ENCODE peak calls at places on chromosomes 6 and 20, in six cellular contexts. C is heart right ventricle, O is right cardiac atrium, H is hypothalamus, A is heart left ventricle, X is C1 segment of cervical spinal cord. Q is an unnamed sample.

GRCh38 chr6:1255646-1256365 is 56.1 kb upstream of the FOXQ1 start:
- DNase-seq in C (no peak), O (no peak), H (no peak), A (no peak), X (no peak), Q (no peak)

GRCh38 chr6:73798592-73798991 is 102.6 kb downstream of the CD109 start:
- DNase-seq in C (peak; percentile 52), O (no peak), H (no peak), A (peak; percentile 33), X (no peak), Q (no peak)

GRCh38 chr6:138431276-138432062 is 27.4 kb downstream of the HEBP2 start:
- DNase-seq in C (no peak), O (no peak), H (no peak), A (no peak), X (no peak), Q (no peak)

GRCh38 chr6:36160147-36160760 is 29.9 kb downstream of the MAPK13 start:
- DNase-seq in C (no peak), O (no peak), H (no peak), A (no peak), X (no peak), Q (no peak)

GRCh38 chr20:25461281-25461650 is 53.8 kb downstream of the GINS1 start:
- DNase-seq in C (no peak), O (no peak), H (no peak), A (no peak), X (no peak), Q (no peak)

GRCh38 chr6:63352587-63353281 is 33.0 kb upstream of the LGSN start:
- DNase-seq in C (peak; percentile 21), O (no peak), H (peak; percentile 4), A (peak; percentile 15), X (no peak), Q (no peak)

GRCh38 chr20:10708342-10709185 is 34.8 kb upstream of the JAG1 start:
- DNase-seq in C (no peak), O (no peak), H (no peak), A (no peak), X (no peak), Q (no peak)

GRCh38 chr6:52649521-52649920 is 21.4 kb upstream of the TMEM14A start:
- DNase-seq in C (no peak), O (no peak), H (no peak), A (no peak), X (no peak), Q (no peak)

GRCh38 chr6:16204653-16205376 is 33.6 kb upstream of the GMPR start:
- DNase-seq in C (no peak), O (no peak), H (no peak), A (no peak), X (no peak), Q (no peak)

GRCh38 chr6:139308936-139309603 is 17.3 kb upstream of the TXLNB start:
- DNase-seq in C (peak; percentile 23), O (no peak), H (no peak), A (peak; percentile 29), X (no peak), Q (no peak)

Q was measured in caudate nucleus.